ENCODE peak calls at places on chromosomes 5 and 9, in eight cellular contexts. H, T, U, V, D, P, Z and B are unnamed samples.

GRCh38 chr9:97632406-97632991 is 669 bp downstream of the TSTD2 start:
- DNase-seq in Z (peak), U (peak), H (no peak), T (peak), P (peak), D (peak), V (no peak), B (peak)

GRCh38 chr5:1054018-1054798 is 45.6 kb downstream of the NKD2 start:
- DNase-seq in Z (no peak), T (no peak), U (no peak), P (no peak), V (no peak), D (no peak), H (no peak), B (no peak)

GRCh38 chr5:42360641-42361320 is 62.5 kb upstream of the GHR start:
- DNase-seq in P (peak), H (peak), U (no peak), T (no peak), Z (no peak), D (no peak), V (no peak), B (no peak)

GRCh38 chr5:139210585-139210984 is 12.4 kb upstream of the SIL1 start:
- DNase-seq in V (no peak), D (no peak), P (peak), U (no peak), H (no peak), T (no peak), Z (no peak), B (no peak)

GRCh38 chr5:139560752-139561654 is at the start of gene UBE2D2:
- DNase-seq in D (peak), U (peak), H (peak), V (peak), P (peak), T (peak), Z (peak), B (peak)

GRCh38 chr9:89793551-89793950 is 188.7 kb downstream of the GADD45G start:
- DNase-seq in U (no peak), Z (peak), P (no peak), V (no peak), T (no peak), H (no peak), D (no peak), B (no peak)

GRCh38 chr5:142072488-142072887 is 36.1 kb upstream of the NDFIP1 start:
- DNase-seq in Z (no peak), U (no peak), T (no peak), H (no peak), V (no peak), D (no peak), P (no peak), B (no peak)

GRCh38 chr5:89043676-89044075 is 160.7 kb upstream of the MEF2C start:
- DNase-seq in D (peak), P (no peak), T (no peak), Z (no peak), U (no peak), H (peak), V (no peak), B (no peak)

GRCh38 chr5:97554992-97555981 is 372.2 kb upstream of the RIOK2 start:
- DNase-seq in U (no peak), T (no peak), V (peak), D (peak), P (no peak), H (no peak), Z (no peak), B (peak)

GRCh38 chr5:64502181-64502580 is 3.6 kb upstream of the RGS7BP start:
- DNase-seq in Z (no peak), V (no peak), P (no peak), U (no peak), T (no peak), H (no peak), D (no peak), B (no peak)

GRCh38 chr5:56264417-56265025 is 31.4 kb upstream of the ANKRD55 start:
- DNase-seq in U (no peak), V (peak), T (no peak), P (peak), Z (no peak), D (no peak), H (peak), B (peak)

GRCh38 chr9:116060631-116061030 is 93.0 kb upstream of the PAPPA start:
- DNase-seq in T (no peak), V (no peak), P (no peak), D (no peak), U (no peak), H (no peak), Z (no peak), B (no peak)

GRCh38 chr5:108136493-108136892 is 245.4 kb downstream of the FBXL17 start:
- DNase-seq in T (no peak), D (no peak), U (no peak), Z (no peak), H (no peak), V (no peak), P (no peak), B (no peak)

GRCh38 chr5:108144332-108144731 is 237.6 kb downstream of the FBXL17 start:
- DNase-seq in T (no peak), U (no peak), V (no peak), D (no peak), P (no peak), H (no peak), Z (no peak), B (no peak)

GRCh38 chr5:108146222-108146621 is 235.7 kb downstream of the FBXL17 start:
- DNase-seq in Z (no peak), D (no peak), U (no peak), T (no peak), V (no peak), H (no peak), P (no peak), B (no peak)

GRCh38 chr5:108143581-108143980 is 238.3 kb downstream of the FBXL17 start:
- DNase-seq in U (no peak), D (peak), T (no peak), Z (no peak), V (no peak), H (no peak), P (no peak), B (peak)

GRCh38 chr5:108141676-108142075 is 240.2 kb downstream of the FBXL17 start:
- DNase-seq in H (no peak), D (peak), V (no peak), P (no peak), U (no peak), T (no peak), Z (no peak), B (no peak)
- TF ChIP-seq CTCF in H (no peak), D (no peak), V (no peak), P (no peak), U (no peak), T (no peak), Z (no peak), B (no peak)

DNA sequence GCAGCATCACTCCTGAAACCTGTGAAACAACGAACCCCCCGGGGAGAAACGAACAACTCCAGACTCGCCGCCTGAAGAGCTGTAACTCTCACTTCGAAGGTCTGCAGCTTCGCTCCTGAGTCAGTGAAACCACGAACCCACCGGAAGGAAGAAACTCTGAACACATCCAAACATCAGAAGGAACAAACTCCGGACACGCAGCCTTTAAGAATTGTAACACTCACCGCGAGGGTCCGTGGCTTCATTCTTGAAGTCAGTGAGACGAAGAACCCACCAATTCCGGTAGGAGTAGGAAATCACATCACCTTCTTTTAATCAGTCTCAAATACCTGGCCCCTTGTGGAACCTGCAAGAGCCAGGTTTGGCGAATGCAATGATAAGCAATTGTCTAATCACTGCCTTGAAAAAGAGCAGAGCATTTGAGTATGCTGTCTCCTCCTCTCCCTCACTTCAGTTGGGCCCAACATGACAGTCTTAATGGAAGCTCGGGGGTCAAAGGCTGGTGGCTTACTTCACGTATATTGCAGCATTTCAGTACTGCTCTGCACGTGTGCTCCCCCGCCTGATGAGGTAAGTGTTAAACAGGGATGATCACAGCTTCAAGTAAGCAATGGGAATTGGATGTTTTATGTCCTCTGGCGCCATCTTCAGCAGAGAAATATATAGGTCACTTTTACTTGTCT is 471 bp downstream of the IRGM start:
- DNase-seq in P (peak), V (no peak), D (peak), Z (no peak), T (peak), U (peak), H (peak), B (peak)
- H3K4me3 ChIP-seq in P (no peak), V (no peak), D (no peak), Z (peak), T (no peak), U (no peak), H (no peak), B (no peak)

GRCh38 chr5:169460123-169460522 is 123.5 kb upstream of the SPDL1 start:
- DNase-seq in U (no peak), P (no peak), T (no peak), Z (no peak), D (no peak), H (no peak), V (no peak), B (no peak)
- TF ChIP-seq CTCF in U (no peak), P (no peak), T (no peak), Z (no peak), D (no peak), H (no peak), V (no peak), B (no peak)

GRCh38 chr5:40838076-40838475 is 3.1 kb upstream of the RPL37 start:
- DNase-seq in H (no peak), T (no peak), V (no peak), D (no peak), U (no peak), Z (no peak), P (no peak), B (no peak)

GRCh38 chr5:40844565-40844964 is 3.4 kb downstream of the CARD6 start:
- DNase-seq in U (no peak), Z (no peak), H (no peak), T (no peak), D (no peak), V (no peak), P (no peak), B (no peak)

GRCh38 chr5:40846371-40846770 is 5.2 kb downstream of the CARD6 start:
- DNase-seq in U (no peak), Z (no peak), V (no peak), D (no peak), H (no peak), P (no peak), T (no peak), B (no peak)

GRCh38 chr5:40841068-40841805 is at the start of gene CARD6:
- DNase-seq in D (no peak), U (no peak), P (no peak), V (no peak), T (no peak), Z (no peak), H (peak), B (peak)

DNA sequence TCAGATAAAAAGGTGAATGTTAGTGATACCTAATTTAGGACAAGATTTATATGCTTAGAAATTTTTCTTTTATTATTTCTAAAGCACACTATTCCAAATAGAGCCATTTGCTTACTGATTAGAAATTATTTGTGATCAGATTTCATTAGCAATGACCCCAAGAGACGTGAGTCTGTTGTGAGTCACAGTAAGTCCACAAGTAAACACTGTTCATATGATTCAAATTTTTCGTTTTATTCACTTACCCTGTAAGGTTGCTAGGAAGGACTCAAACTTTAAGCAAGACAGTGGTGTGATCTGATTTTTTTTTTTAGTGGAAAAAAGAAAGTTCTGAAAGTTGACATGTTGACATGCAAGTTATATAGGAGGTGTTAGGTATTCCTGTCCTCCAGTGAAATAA is 1.2 kb downstream of the CARD6 start:
- DNase-seq in T (no peak), P (no peak), U (no peak), V (no peak), D (no peak), Z (no peak), H (peak), B (peak)
- H3K4me3 ChIP-seq in T (peak), P (no peak), U (no peak), V (peak), D (peak), Z (peak), H (peak), B (peak)

DNA sequence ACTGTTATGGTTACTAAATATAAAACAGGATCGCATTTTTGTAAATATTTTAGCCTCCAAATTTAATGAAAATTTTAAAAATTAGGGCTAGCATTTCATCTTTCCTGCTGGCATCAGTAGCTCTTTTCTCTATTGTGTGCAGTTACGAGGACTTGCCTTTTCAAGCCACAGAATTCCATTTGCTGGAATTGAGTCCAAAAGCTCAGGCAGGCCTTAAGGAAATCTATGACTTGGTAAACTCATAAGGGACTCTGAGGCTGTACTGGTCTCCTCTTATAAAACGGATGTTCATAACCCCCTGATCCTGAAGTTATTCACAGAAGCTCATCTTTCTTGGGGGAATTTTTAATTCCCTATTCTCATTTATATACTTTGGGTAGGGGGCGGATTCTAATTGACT is 23.5 kb downstream of the ANKRA2 start:
- DNase-seq in Z (no peak), U (no peak), T (no peak), H (no peak), V (no peak), D (peak), P (no peak), B (peak)
- TF ChIP-seq CTCF in Z (no peak), U (no peak), T (no peak), H (no peak), V (no peak), D (no peak), P (no peak), B (no peak)

DNA sequence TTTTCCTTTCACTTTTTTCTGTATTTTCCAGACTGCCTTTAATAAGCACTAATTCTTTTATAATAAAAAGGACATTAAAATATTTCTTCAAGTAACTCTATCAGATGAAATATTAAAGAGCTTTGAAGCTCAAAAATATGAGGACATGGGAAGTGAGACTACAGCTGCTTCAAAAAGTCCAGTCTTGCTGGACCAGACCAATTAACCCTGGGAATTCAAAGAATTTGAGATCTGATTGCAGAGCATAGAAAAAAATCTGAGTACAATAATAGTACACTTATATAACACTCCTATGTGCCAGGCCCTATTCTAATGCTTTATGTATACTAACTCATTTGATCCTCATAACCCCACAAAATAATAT is 9.8 kb downstream of the TMEM245 start:
- DNase-seq in U (no peak), V (no peak), T (no peak), Z (no peak), P (peak), D (peak), H (no peak), B (peak)
- H3K4me3 ChIP-seq in U (no peak), V (no peak), T (no peak), Z (no peak), P (no peak), D (peak), H (peak), B (no peak)

GRCh38 chr5:21140987-21141386 is 1153.0 kb upstream of the CDH18 start:
- DNase-seq in H (no peak), P (no peak), V (no peak), D (no peak), Z (no peak), T (no peak), U (no peak), B (no peak)
- TF ChIP-seq CTCF in H (no peak), P (no peak), V (no peak), D (no peak), Z (no peak), T (no peak), U (no peak), B (no peak)